ENCODE peak calls at places on chromosomes 3 and 15, in eight cellular contexts. N is body of pancreas, K is breast epithelium, O is Peyer's patch, W is esophagus squamous epithelium, A is tibial nerve, Y is NB4, I is esophagus muscularis mucosa. V is an unnamed sample.
A peak's percentile ranks its signal among the peaks of the same experiment; 100 is the strongest.

GRCh38 chr3:131142580-131142979 is 115.9 kb downstream of the NEK11 start:
- DNase-seq in N (no peak), K (no peak), O (no peak), W (no peak), A (no peak), Y (no peak), I (no peak), V (no peak)

GRCh38 chr3:146523536-146523935 is 20.9 kb downstream of the PLSCR1 start:
- DNase-seq in N (no peak), K (no peak), O (no peak), W (no peak), A (no peak), Y (no peak), I (no peak), V (no peak)

GRCh38 chr3:23865595-23866396 is 51.0 kb downstream of the NKIRAS1 start:
- DNase-seq in N (no peak), K (no peak), O (no peak), W (no peak), A (no peak), Y (no peak), I (no peak), V (no peak)

GRCh38 chr15:57555270-57555669 is 36.4 kb upstream of the MYZAP start:
- DNase-seq in N (no peak), K (no peak), O (no peak), W (no peak), A (no peak), Y (no peak), I (no peak), V (no peak)

GRCh38 chr3:178950676-178951075 is 120.9 kb downstream of the ZMAT3 start:
- DNase-seq in N (no peak), K (no peak), O (no peak), W (no peak), A (no peak), Y (no peak), I (no peak), V (no peak)

GRCh38 chr3:185979721-185980121 is 41.9 kb upstream of the TRA2B start:
- DNase-seq in N (no peak), K (no peak), O (no peak), W (no peak), A (no peak), Y (no peak), I (no peak), V (no peak)

GRCh38 chr3:47420511-47421484 is 40.0 kb downstream of the PTPN23 start:
- DNase-seq in N (peak; percentile 93), K (peak; percentile 89), O (peak; percentile 87), W (peak; percentile 25), A (peak; percentile 94), Y (peak; percentile 90), I (peak; percentile 96), V (peak; percentile 98)

GRCh38 chr3:43786953-43787305 is 96.2 kb downstream of the ABHD5 start:
- DNase-seq in N (no peak), K (no peak), O (no peak), W (no peak), A (no peak), Y (no peak), I (peak; percentile 75), V (no peak)

GRCh38 chr3:129039271-129040038 is 21.1 kb upstream of the GP9 start:
- DNase-seq in N (no peak), K (no peak), O (no peak), W (no peak), A (no peak), Y (no peak), I (no peak), V (no peak)

GRCh38 chr3:40532252-40532651 is 7.5 kb downstream of the ZNF621 start:
- DNase-seq in N (no peak), K (no peak), O (no peak), W (no peak), A (no peak), Y (no peak), I (no peak), V (no peak)

GRCh38 chr3:125191730-125192129 is 20.8 kb downstream of the SLC12A8 start:
- DNase-seq in N (no peak), K (no peak), O (no peak), W (no peak), A (no peak), Y (no peak), I (no peak), V (no peak)

GRCh38 chr3:138768946-138769345 is 65.8 kb downstream of the PIK3CB start:
- DNase-seq in N (no peak), K (no peak), O (no peak), W (no peak), A (no peak), Y (no peak), I (no peak), V (no peak)

GRCh38 chr3:177494216-177494615 is 296.9 kb upstream of the TBL1XR1 start:
- DNase-seq in N (no peak), K (no peak), O (no peak), W (no peak), A (no peak), Y (no peak), I (no peak), V (no peak)

GRCh38 chr3:100149130-100149529 is 34.8 kb upstream of the FILIP1L start:
- DNase-seq in N (no peak), K (no peak), O (no peak), W (no peak), A (no peak), Y (no peak), I (no peak), V (no peak)

GRCh38 chr15:70488002-70488605 is 275.3 kb downstream of the UACA start:
- DNase-seq in N (peak; percentile 77), K (peak; percentile 77), O (peak; percentile 76), W (no peak), A (peak; percentile 86), Y (peak; percentile 82), I (no peak), V (peak; percentile 67)

GRCh38 chr15:84818221-84819131 is 1.3 kb downstream of the ALPK3 start:
- DNase-seq in N (peak; percentile 50), K (no peak), O (no peak), W (no peak), A (no peak), Y (no peak), I (no peak), V (no peak)

GRCh38 chr3:181383201-181383600 is 328.5 kb upstream of the SOX2 start:
- DNase-seq in N (no peak), K (no peak), O (no peak), W (no peak), A (no peak), Y (no peak), I (no peak), V (no peak)

GRCh38 chr3:181382656-181383055 is 329.1 kb upstream of the SOX2 start:
- DNase-seq in N (no peak), K (no peak), O (no peak), W (no peak), A (no peak), Y (no peak), I (no peak), V (no peak)

GRCh38 chr3:181384970-181385369 is 326.8 kb upstream of the SOX2 start:
- DNase-seq in N (no peak), K (no peak), O (no peak), W (no peak), A (no peak), Y (no peak), I (no peak), V (no peak)

GRCh38 chr3:181379278-181379677 is 332.4 kb upstream of the SOX2 start:
- DNase-seq in N (no peak), K (no peak), O (no peak), W (no peak), A (no peak), Y (no peak), I (no peak), V (no peak)

DNA sequence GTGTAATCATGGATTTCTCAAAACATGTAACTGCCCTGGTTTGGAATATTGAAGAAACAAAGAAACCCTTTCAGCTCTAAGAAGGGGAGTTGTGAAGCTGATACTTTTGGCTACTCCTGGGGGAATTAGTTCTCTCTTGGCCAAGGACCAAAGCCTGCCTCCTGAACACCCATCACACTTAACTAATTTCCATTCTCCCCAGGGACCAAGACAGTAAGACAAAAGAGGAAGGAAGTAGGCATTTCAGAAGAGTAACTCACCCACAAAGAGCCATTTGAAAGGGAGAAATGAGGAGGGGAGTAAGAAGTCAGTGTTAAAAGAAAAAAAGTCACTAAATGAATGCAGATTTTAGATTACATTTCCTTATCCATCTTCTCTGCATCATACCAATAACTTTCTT is 328.0 kb upstream of the SOX2 start:
- DNase-seq in N (no peak), K (no peak), O (no peak), W (no peak), A (no peak), Y (peak; percentile 59), I (no peak), V (no peak)
- H3K4me3 ChIP-seq in N (no peak overlapping the region), K (no peak overlapping the region), O (no peak overlapping the region), W (no peak overlapping the region), A (no peak overlapping the region), Y (no peak overlapping the region), I (no peak overlapping the region), V (no peak overlapping the region)

DNA sequence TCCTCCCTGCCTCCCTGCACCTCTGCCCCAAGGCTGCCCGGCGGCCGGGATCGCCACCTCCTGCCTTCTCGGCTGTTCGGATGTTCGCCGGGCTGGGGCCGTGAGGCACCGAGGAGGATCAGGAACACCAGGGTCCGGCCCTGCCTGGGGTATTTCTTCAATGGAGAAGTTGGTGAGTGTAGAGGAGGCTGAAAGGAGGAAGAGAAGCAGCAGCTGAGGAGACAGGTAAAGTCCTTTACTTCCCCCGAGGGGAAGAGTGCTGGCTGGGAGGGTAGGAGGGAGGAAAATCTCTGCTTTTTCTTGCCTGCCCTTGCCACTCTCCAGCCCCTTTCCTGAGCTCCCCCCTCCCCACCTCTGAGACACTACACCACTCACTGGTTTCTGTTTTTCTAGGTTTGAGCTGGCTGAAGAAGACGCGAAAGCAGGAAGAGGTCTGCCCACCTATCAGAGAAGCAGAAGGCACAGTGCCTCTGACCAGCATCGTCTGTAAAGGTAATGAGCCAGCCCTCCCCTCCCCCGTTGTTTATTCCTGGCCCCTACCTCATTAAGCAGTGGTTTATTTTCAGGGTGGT is 519 bp downstream of the ASB7 start:
- DNase-seq in N (no peak), K (peak; percentile 56), O (peak; percentile 28), W (no peak), A (no peak), Y (peak; percentile 62), I (no peak), V (no peak)
- TF ChIP-seq POLR2A in N (no peak), K (no peak), O (no peak), W (no peak), A (no peak), Y (no peak), I (no peak), V (no peak)

DNA sequence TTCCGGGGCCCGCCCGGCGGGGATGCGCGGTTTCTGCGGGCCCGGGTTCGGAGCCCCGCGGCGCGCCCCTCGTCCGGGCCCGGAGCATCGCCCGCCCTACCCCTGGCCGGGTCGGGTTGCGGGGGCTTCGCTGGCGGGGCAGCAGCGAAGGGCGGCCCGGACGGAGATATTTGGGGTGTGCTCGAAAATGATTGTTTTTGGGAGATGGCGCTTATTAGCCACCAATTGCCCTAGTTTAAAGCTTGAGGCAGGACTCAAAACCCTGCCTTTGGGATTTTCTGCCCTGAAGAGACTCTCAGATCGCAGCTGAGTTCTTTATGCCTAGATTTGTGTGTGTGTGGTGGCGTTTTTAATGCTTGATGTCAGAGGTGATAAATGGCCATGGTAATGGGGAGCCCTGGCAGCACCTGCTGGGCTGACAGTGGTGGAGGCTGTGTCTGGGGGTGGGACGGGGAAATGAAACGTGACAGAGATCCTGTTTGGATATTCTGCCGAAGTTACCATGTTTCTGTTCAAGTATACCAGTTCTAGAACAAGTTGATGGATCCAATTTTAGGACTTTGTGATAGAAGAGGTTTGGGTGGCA is 582 bp downstream of the KCTD6 start:
- DNase-seq in N (no peak), K (no peak), O (peak; percentile 35), W (no peak), A (no peak), Y (peak; percentile 33), I (no peak), V (peak; percentile 86)
- H3K4me3 ChIP-seq in N (peak overlapping the region; percentile 73), K (peak overlapping the region; percentile 71), O (peak overlapping the region; percentile 92), W (peak overlapping the region; percentile 92), A (peak overlapping the region; percentile 67), Y (peak overlapping the region; percentile 80), I (peak overlapping the region; percentile 80), V (peak overlapping the region; percentile 69)

GRCh38 chr3:135965506-135966348 is at the start of gene PPP2R3A:
- DNase-seq in N (peak; percentile 85), K (peak; percentile 81), O (peak; percentile 36), W (no peak), A (peak; percentile 70), Y (peak; percentile 53), I (peak; percentile 97), V (peak; percentile 75)
- TF ChIP-seq POLR2A in N (peak; percentile 15), K (peak; percentile 48), O (peak; percentile 46), W (peak; percentile 54), A (peak; percentile 65), Y (no peak), I (peak; percentile 23), V (no peak)

V was measured in lower leg skin.